ENCODE peak calls at places on chromosomes 12 and 14, in seven cellular contexts. T is WTC11; Q is CD4-positive, alpha-beta T cell; J is left lung; K is CD8-positive, alpha-beta T cell; F is astrocyte of the spinal cord; N is stomach. U is an unnamed sample.

GRCh38 chr14:104939666-104940410 is 15.2 kb downstream of the PLD4 start:
- DNase-seq in K (no peak), Q (no peak), N (no peak), J (no peak), T (peak; percentile 5), F (no peak), U (no peak)

GRCh38 chr14:67357583-67358354 is 1.8 kb downstream of the ATP6V1D start:
- DNase-seq in F (no peak), T (no peak), Q (no peak), N (no peak), K (no peak), J (no peak), U (no peak)

GRCh38 chr12:110379201-110379600 is 24.3 kb downstream of the ANAPC7 start:
- DNase-seq in F (no peak), Q (no peak), N (no peak), T (no peak), J (no peak), K (no peak), U (no peak)

GRCh38 chr14:28666961-28667360 is 99.6 kb upstream of the FOXG1 start:
- DNase-seq in F (peak; percentile 56), J (no peak), N (no peak), T (no peak), K (no peak), Q (no peak), U (no peak)

GRCh38 chr14:60980811-60981625 is at the start of the genes SLC38A6 and TRMT5:
- DNase-seq in T (peak; percentile 93), N (peak; percentile 94), F (peak; percentile 98), Q (peak; percentile 82), K (peak; percentile 94), J (peak; percentile 95), U (peak; percentile 89)

GRCh38 chr12:45425426-45425825 is 209.5 kb downstream of the ANO6 start:
- DNase-seq in F (peak; percentile 80), J (no peak), N (no peak), T (no peak), K (no peak), Q (no peak), U (no peak)

GRCh38 chr12:38898001-38898684 is 7.2 kb downstream of the CPNE8 start:
- DNase-seq in K (no peak), J (no peak), N (no peak), Q (no peak), T (no peak), F (no peak), U (no peak)

GRCh38 chr14:101948666-101949205 is 15.6 kb upstream of the DYNC1H1 start:
- DNase-seq in Q (no peak), T (no peak), N (no peak), J (no peak), F (no peak), K (no peak), U (no peak)

GRCh38 chr14:70884595-70885342 is 22.5 kb upstream of the PCNX1 start:
- DNase-seq in N (no peak), K (no peak), F (no peak), Q (no peak), J (no peak), T (no peak), U (no peak)

GRCh38 chr14:81449114-81449513 is 49.0 kb upstream of the STON2 start:
- DNase-seq in N (no peak), K (no peak), Q (no peak), F (no peak), T (no peak), J (no peak), U (no peak)

GRCh38 chr12:98870521-98870920 is 225.4 kb downstream of the APAF1 start:
- DNase-seq in N (no peak), Q (no peak), T (no peak), J (no peak), F (no peak), K (no peak), U (no peak)

GRCh38 chr12:122079038-122079531 is 529 bp downstream of the MLXIP start:
- DNase-seq in K (peak; percentile 66), T (no peak), J (peak; percentile 49), N (peak; percentile 44), Q (no peak), F (no peak), U (peak; percentile 26)

GRCh38 chr12:19388131-19388549 is 51.2 kb upstream of the AEBP2 start:
- DNase-seq in J (no peak), N (no peak), Q (no peak), T (no peak), K (no peak), F (no peak), U (no peak)

GRCh38 chr14:98953544-98954346 is 318.3 kb downstream of the BCL11B start:
- DNase-seq in J (peak; percentile 62), K (peak; percentile 40), N (peak; percentile 52), F (peak; percentile 29), T (no peak), Q (no peak), U (no peak)

GRCh38 chr14:71123579-71124135 is 216.4 kb downstream of the PCNX1 start:
- DNase-seq in K (no peak), T (no peak), F (no peak), Q (no peak), N (no peak), J (no peak), U (no peak)

GRCh38 chr14:30427401-30427800 is 131.6 kb upstream of the G2E3 start:
- DNase-seq in J (no peak), K (no peak), F (no peak), Q (no peak), T (no peak), N (no peak), U (no peak)
- TF ChIP-seq CTCF in J (no peak), K (no peak), F (no peak), Q (no peak), T (no peak), N (no peak), U (no peak)

GRCh38 chr12:61610143-61610542 is 650.1 kb upstream of the USP15 start:
- DNase-seq in F (no peak), Q (no peak), J (no peak), T (no peak), K (no peak), N (no peak), U (no peak)
- TF ChIP-seq CTCF in F (no peak), Q (no peak), J (no peak), T (no peak), K (no peak), N (no peak), U (no peak)

GRCh38 chr12:65121049-65121955 is at the start of gene WIF1:
- DNase-seq in K (no peak), Q (peak; percentile 3), T (peak; percentile 76), F (no peak), N (peak; percentile 45), J (peak; percentile 65), U (peak; percentile 55)
- TF ChIP-seq CTCF in K (peak; percentile 27), Q (no peak), T (peak; percentile 88), F (peak; percentile 35), N (no peak), J (no peak), U (peak; percentile 85)

GRCh38 chr14:100104523-100105300 is 39.5 kb downstream of the EVL start:
- DNase-seq in J (peak; percentile 28), T (peak; percentile 29), F (peak; percentile 76), K (no peak), N (no peak), Q (no peak), U (no peak)

GRCh38 chr14:100104006-100104352 is 38.8 kb downstream of the EVL start:
- DNase-seq in T (no peak), J (no peak), N (no peak), K (no peak), Q (no peak), F (no peak), U (no peak)

GRCh38 chr14:100100032-100100405 is 34.8 kb downstream of the EVL start:
- DNase-seq in K (no peak), J (no peak), Q (no peak), N (no peak), T (no peak), F (no peak), U (no peak)

GRCh38 chr14:100103261-100104005 is 38.2 kb downstream of the EVL start:
- DNase-seq in N (no peak), Q (no peak), K (no peak), F (peak; percentile 19), J (peak; percentile 27), T (no peak), U (no peak)

GRCh38 chr14:100102156-100102785 is 37.0 kb downstream of the EVL start:
- DNase-seq in Q (no peak), N (no peak), T (no peak), K (no peak), J (peak; percentile 1), F (no peak), U (no peak)
- TF ChIP-seq CTCF in Q (no peak), N (no peak), T (no peak), K (no peak), J (no peak), F (no peak), U (no peak)

GRCh38 chr12:23193552-23193951 is 568.6 kb downstream of the ETNK1 start:
- DNase-seq in F (no peak), Q (no peak), K (no peak), T (no peak), N (no peak), J (no peak), U (no peak)
- TF ChIP-seq CTCF in F (no peak), Q (no peak), K (no peak), T (no peak), N (no peak), J (no peak), U (no peak)

GRCh38 chr12:33605776-33606175 is 166.2 kb upstream of the SYT10 start:
- DNase-seq in T (no peak), N (no peak), K (no peak), F (no peak), Q (no peak), J (no peak), U (peak; percentile 9)
- TF ChIP-seq CTCF in T (peak; percentile 26), N (peak; percentile 36), K (no peak), F (peak; percentile 6), Q (no peak), J (no peak), U (peak; percentile 36)

DNA sequence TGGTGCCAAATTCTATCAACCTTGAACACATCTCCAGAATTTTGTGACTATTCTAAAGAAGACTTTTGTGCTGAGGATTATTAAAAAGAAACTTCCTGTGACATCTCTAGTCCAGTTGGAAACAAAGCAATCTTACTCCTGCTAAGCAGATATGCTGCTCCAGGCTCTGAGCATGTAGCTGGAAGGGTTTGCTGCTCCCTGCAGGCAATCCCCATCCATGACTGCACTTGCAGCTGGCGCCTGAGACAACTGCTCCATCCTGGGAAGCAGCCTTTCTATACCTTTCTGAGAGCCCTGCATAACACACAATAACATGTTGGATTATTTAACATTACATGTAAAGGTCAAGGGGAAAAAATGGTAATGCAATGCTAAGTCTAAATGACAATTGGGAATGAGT is 105.1 kb downstream of the NDUFA12 start:
- DNase-seq in N (no peak), F (peak; percentile 14), J (no peak), K (no peak), T (peak; percentile 34), Q (no peak), U (peak; percentile 18)
- TF ChIP-seq CTCF in N (no peak), F (peak; percentile 46), J (peak; percentile 16), K (no peak), T (no peak), Q (no peak), U (no peak)

GRCh38 chr12:125403145-125403789 is 338.0 kb downstream of the AACS start:
- DNase-seq in K (no peak), F (peak; percentile 18), J (no peak), N (no peak), Q (no peak), T (peak; percentile 71), U (peak; percentile 49)
- TF ChIP-seq CTCF in K (peak; percentile 22), F (peak; percentile 43), J (peak; percentile 35), N (peak; percentile 42), Q (peak; percentile 25), T (peak; percentile 30), U (peak; percentile 84)

GRCh38 chr12:108854055-108854452 is 3.3 kb downstream of the SSH1 start:
- DNase-seq in N (no peak), K (no peak), J (no peak), F (peak; percentile 92), T (no peak), Q (no peak), U (no peak)
- TF ChIP-seq CTCF in N (no peak), K (no peak), J (peak; percentile 23), F (peak; percentile 47), T (no peak), Q (no peak), U (no peak)

U was measured in endothelial cell.